ENCODE peak calls at places on chromosome 13, in six cellular contexts. One of them, this sample, is unnamed.
A peak's percentile ranks its signal among the peaks of the same experiment; 100 is the strongest.

GRCh38 chr13:47901451-47901850 is 99.6 kb downstream of the SUCLA2 start:
- DNase-seq in BJ: peak; percentile 26
- DNase-seq in GM10248: no peak
- DNase-seq in SK-N-SH: no peak
- DNase-seq in dorsolateral prefrontal cortex: no peak
- DNase-seq in colonic mucosa: no peak
- DNase-seq in this sample: no peak

GRCh38 chr13:72864142-72865035 is 82.5 kb downstream of the PIBF1 start:
- DNase-seq in BJ: peak; percentile 32
- DNase-seq in dorsolateral prefrontal cortex: no peak
- DNase-seq in GM10248: peak; percentile 30
- DNase-seq in SK-N-SH: no peak
- DNase-seq in colonic mucosa: no peak
- DNase-seq in this sample: no peak

GRCh38 chr13:50521750-50522149 is 321.7 kb downstream of the DLEU7 start:
- DNase-seq in BJ: no peak
- DNase-seq in dorsolateral prefrontal cortex: no peak
- DNase-seq in SK-N-SH: no peak
- DNase-seq in GM10248: no peak
- DNase-seq in colonic mucosa: no peak
- DNase-seq in this sample: no peak

GRCh38 chr13:33494596-33495214 is 209.2 kb upstream of the STARD13 start:
- DNase-seq in SK-N-SH: no peak
- DNase-seq in GM10248: no peak
- DNase-seq in dorsolateral prefrontal cortex: no peak
- DNase-seq in colonic mucosa: no peak
- DNase-seq in BJ: peak; percentile 46
- DNase-seq in this sample: no peak

GRCh38 chr13:109945206-109945960 is 159.0 kb upstream of the IRS2 start:
- DNase-seq in colonic mucosa: no peak
- DNase-seq in GM10248: no peak
- DNase-seq in SK-N-SH: no peak
- DNase-seq in dorsolateral prefrontal cortex: no peak
- DNase-seq in BJ: peak; percentile 91
- DNase-seq in this sample: no peak

GRCh38 chr13:89726690-89727435 is 1620.6 kb upstream of the MIR17HG start:
- DNase-seq in BJ: no peak
- DNase-seq in GM10248: no peak
- DNase-seq in dorsolateral prefrontal cortex: no peak
- DNase-seq in colonic mucosa: no peak
- DNase-seq in SK-N-SH: no peak
- DNase-seq in this sample: no peak

GRCh38 chr13:35789335-35790166 is 313.1 kb upstream of the MAB21L1 start:
- DNase-seq in colonic mucosa: no peak
- DNase-seq in SK-N-SH: no peak
- DNase-seq in GM10248: peak; percentile 18
- DNase-seq in BJ: no peak
- DNase-seq in dorsolateral prefrontal cortex: no peak
- DNase-seq in this sample: no peak

GRCh38 chr13:84654654-84655244 is 772.5 kb upstream of the SLITRK1 start:
- DNase-seq in SK-N-SH: no peak
- DNase-seq in GM10248: no peak
- DNase-seq in colonic mucosa: no peak
- DNase-seq in BJ: no peak
- DNase-seq in dorsolateral prefrontal cortex: no peak
- DNase-seq in this sample: no peak

GRCh38 chr13:70668293-70668692 is 560.0 kb upstream of the KLHL1 start:
- DNase-seq in SK-N-SH: no peak
- DNase-seq in GM10248: no peak
- DNase-seq in dorsolateral prefrontal cortex: no peak
- DNase-seq in colonic mucosa: no peak
- DNase-seq in BJ: no peak
- DNase-seq in this sample: no peak

GRCh38 chr13:82747331-82747730 is 1134.9 kb downstream of the SLITRK1 start:
- DNase-seq in SK-N-SH: no peak
- DNase-seq in colonic mucosa: no peak
- DNase-seq in GM10248: no peak
- DNase-seq in BJ: no peak
- DNase-seq in dorsolateral prefrontal cortex: no peak
- DNase-seq in this sample: no peak

GRCh38 chr13:76533251-76533650 is 353.0 kb downstream of the KCTD12 start:
- DNase-seq in BJ: no peak
- DNase-seq in GM10248: no peak
- DNase-seq in colonic mucosa: no peak
- DNase-seq in dorsolateral prefrontal cortex: no peak
- DNase-seq in SK-N-SH: no peak
- DNase-seq in this sample: no peak

GRCh38 chr13:87120476-87120875 is 550.7 kb upstream of the SLITRK5 start:
- DNase-seq in GM10248: no peak
- DNase-seq in colonic mucosa: no peak
- DNase-seq in SK-N-SH: no peak
- DNase-seq in dorsolateral prefrontal cortex: no peak
- DNase-seq in BJ: peak; percentile 9
- DNase-seq in this sample: no peak

GRCh38 chr13:103873725-103874124 is 807.5 kb upstream of the SLC10A2 start:
- DNase-seq in dorsolateral prefrontal cortex: no peak
- DNase-seq in colonic mucosa: no peak
- DNase-seq in BJ: no peak
- DNase-seq in GM10248: no peak
- DNase-seq in SK-N-SH: no peak
- DNase-seq in this sample: no peak

GRCh38 chr13:91167706-91168459 is 179.6 kb upstream of the MIR17HG start:
- DNase-seq in GM10248: no peak
- DNase-seq in SK-N-SH: no peak
- DNase-seq in BJ: no peak
- DNase-seq in dorsolateral prefrontal cortex: no peak
- DNase-seq in colonic mucosa: no peak
- DNase-seq in this sample: no peak

GRCh38 chr13:43087960-43088580 is 64.7 kb downstream of the DNAJC15 start:
- DNase-seq in dorsolateral prefrontal cortex: no peak
- DNase-seq in SK-N-SH: no peak
- DNase-seq in colonic mucosa: no peak
- DNase-seq in GM10248: no peak
- DNase-seq in BJ: no peak
- DNase-seq in this sample: no peak

GRCh38 chr13:46345400-46345799 is 41.7 kb downstream of the RUBCNL start:
- DNase-seq in SK-N-SH: no peak
- DNase-seq in BJ: no peak
- DNase-seq in colonic mucosa: no peak
- DNase-seq in dorsolateral prefrontal cortex: no peak
- DNase-seq in GM10248: no peak
- DNase-seq in this sample: no peak

GRCh38 chr13:46343279-46343949 is 43.6 kb downstream of the RUBCNL start:
- DNase-seq in BJ: no peak
- DNase-seq in GM10248: no peak
- DNase-seq in dorsolateral prefrontal cortex: no peak
- DNase-seq in SK-N-SH: no peak
- DNase-seq in colonic mucosa: no peak
- DNase-seq in this sample: no peak

GRCh38 chr13:46340631-46341111 is 46.4 kb downstream of the RUBCNL start:
- DNase-seq in BJ: no peak
- DNase-seq in colonic mucosa: no peak
- DNase-seq in SK-N-SH: no peak
- DNase-seq in dorsolateral prefrontal cortex: no peak
- DNase-seq in GM10248: no peak
- DNase-seq in this sample: no peak

GRCh38 chr13:46341112-46341711 is 45.8 kb downstream of the RUBCNL start:
- DNase-seq in dorsolateral prefrontal cortex: no peak
- DNase-seq in GM10248: peak; percentile 34
- DNase-seq in colonic mucosa: no peak
- DNase-seq in SK-N-SH: no peak
- DNase-seq in BJ: no peak
- DNase-seq in this sample: no peak

GRCh38 chr13:46342538-46342937 is 44.5 kb downstream of the RUBCNL start:
- DNase-seq in BJ: no peak
- DNase-seq in dorsolateral prefrontal cortex: no peak
- DNase-seq in GM10248: no peak
- DNase-seq in SK-N-SH: no peak
- DNase-seq in colonic mucosa: no peak
- DNase-seq in this sample: no peak
- TF ChIP-seq CTCF in BJ: no peak
- TF ChIP-seq CTCF in dorsolateral prefrontal cortex: no peak
- TF ChIP-seq CTCF in GM10248: no peak
- TF ChIP-seq CTCF in SK-N-SH: no peak
- TF ChIP-seq CTCF in colonic mucosa: no peak
- TF ChIP-seq CTCF in this sample: no peak

GRCh38 chr13:111531505-111531904 is 211.1 kb downstream of the TEX29 start:
- DNase-seq in dorsolateral prefrontal cortex: peak; percentile 44
- DNase-seq in colonic mucosa: no peak
- DNase-seq in BJ: no peak
- DNase-seq in SK-N-SH: no peak
- DNase-seq in GM10248: no peak
- DNase-seq in this sample: no peak
- TF ChIP-seq CTCF in dorsolateral prefrontal cortex: peak; percentile 58
- TF ChIP-seq CTCF in colonic mucosa: no peak
- TF ChIP-seq CTCF in BJ: no peak
- TF ChIP-seq CTCF in SK-N-SH: peak; percentile 20
- TF ChIP-seq CTCF in GM10248: no peak
- TF ChIP-seq CTCF in this sample: no peak

DNA sequence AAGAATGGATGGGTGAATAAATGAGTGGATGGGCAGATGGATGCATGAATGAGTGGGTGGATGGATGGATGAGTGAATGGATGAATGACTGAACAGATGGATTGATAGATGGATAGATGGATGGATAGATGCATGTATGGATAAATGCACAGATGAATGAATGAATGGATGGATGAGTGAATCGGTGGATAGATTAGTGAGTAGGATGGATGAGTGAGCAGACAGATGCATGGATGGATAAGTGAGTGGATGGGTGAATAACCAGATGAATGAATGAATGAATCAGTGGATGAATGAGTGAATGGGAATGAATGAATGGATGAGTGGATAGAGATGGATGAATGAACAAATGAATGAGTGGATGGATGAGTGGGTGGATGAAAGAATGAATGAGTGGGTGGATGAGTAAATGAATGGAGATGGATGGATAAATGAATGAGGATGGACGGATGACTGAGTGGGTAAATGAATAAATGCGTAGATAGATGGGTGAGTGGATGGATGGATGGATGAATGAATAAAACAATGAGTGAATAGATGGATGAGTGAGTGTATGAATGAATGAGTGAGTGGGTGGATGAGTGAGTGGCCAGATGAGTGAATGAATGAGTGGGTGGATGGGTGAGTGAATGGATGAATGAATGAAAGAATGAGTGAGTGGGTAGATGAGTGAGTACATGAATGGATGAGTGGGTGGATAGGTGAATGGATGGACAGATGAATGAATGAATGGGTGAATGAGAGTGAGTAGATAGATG is 13.0 kb downstream of the GAS6 start:
- DNase-seq in SK-N-SH: no peak
- DNase-seq in colonic mucosa: peak; percentile 2
- DNase-seq in BJ: no peak
- DNase-seq in GM10248: no peak
- DNase-seq in dorsolateral prefrontal cortex: no peak
- DNase-seq in this sample: no peak
- TF ChIP-seq CTCF in SK-N-SH: no peak
- TF ChIP-seq CTCF in colonic mucosa: no peak
- TF ChIP-seq CTCF in BJ: no peak
- TF ChIP-seq CTCF in GM10248: no peak
- TF ChIP-seq CTCF in dorsolateral prefrontal cortex: no peak
- TF ChIP-seq CTCF in this sample: no peak

GRCh38 chr13:30892966-30893365 is 13.1 kb upstream of the MEDAG start:
- DNase-seq in dorsolateral prefrontal cortex: no peak
- DNase-seq in colonic mucosa: no peak
- DNase-seq in GM10248: no peak
- DNase-seq in SK-N-SH: no peak
- DNase-seq in BJ: no peak
- DNase-seq in this sample: no peak
- TF ChIP-seq CTCF in dorsolateral prefrontal cortex: no peak
- TF ChIP-seq CTCF in colonic mucosa: no peak
- TF ChIP-seq CTCF in GM10248: no peak
- TF ChIP-seq CTCF in SK-N-SH: peak; percentile 62
- TF ChIP-seq CTCF in BJ: peak; percentile 70
- TF ChIP-seq CTCF in this sample: peak; percentile 34

DNA sequence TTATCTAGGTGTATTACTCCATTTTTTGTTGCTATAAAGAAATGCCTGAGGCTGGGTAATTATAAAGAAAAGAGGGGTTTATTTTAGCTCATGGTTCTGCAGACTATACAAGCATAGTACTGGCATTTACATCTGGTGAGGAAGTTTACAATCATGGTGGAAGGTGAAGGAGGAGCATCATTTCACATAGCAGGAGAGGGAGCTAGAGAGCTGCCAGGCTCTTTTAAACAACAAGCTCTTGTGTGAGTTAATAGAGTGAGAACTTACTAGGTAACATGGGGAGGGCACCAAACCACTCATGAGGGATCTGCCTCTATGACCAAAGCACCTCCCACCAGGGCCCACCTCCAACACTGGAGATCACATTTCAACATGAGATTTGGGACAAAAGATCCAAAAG is 221.7 kb upstream of the GPC6 start:
- DNase-seq in GM10248: no peak
- DNase-seq in colonic mucosa: no peak
- DNase-seq in SK-N-SH: no peak
- DNase-seq in dorsolateral prefrontal cortex: no peak
- DNase-seq in BJ: no peak
- DNase-seq in this sample: no peak
- TF ChIP-seq CTCF in GM10248: no peak
- TF ChIP-seq CTCF in colonic mucosa: no peak
- TF ChIP-seq CTCF in SK-N-SH: peak; percentile 35
- TF ChIP-seq CTCF in dorsolateral prefrontal cortex: no peak
- TF ChIP-seq CTCF in BJ: no peak
- TF ChIP-seq CTCF in this sample: no peak

DNA sequence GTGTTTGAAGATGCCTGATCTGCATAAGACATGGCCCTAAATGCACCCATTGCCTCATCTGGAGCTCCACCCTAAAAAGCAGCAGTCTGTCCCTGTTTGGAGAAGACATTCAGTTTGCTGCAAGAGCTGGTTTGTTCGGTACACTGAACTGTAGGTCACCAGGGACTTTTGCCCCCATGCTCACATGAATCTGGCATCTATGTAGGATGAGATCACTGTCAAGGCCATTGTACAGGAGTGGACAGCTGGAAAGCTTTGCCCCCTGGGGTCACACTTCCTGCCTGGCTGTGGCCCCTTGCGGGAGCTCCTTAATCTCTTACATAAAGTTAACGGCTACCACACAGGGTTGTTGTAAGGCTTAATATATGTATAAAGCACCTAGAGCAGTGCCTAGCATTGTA is 73.0 kb downstream of the IPO5 start:
- DNase-seq in dorsolateral prefrontal cortex: no peak
- DNase-seq in GM10248: no peak
- DNase-seq in SK-N-SH: no peak
- DNase-seq in BJ: no peak
- DNase-seq in colonic mucosa: no peak
- DNase-seq in this sample: no peak
- TF ChIP-seq CTCF in dorsolateral prefrontal cortex: no peak
- TF ChIP-seq CTCF in GM10248: no peak
- TF ChIP-seq CTCF in SK-N-SH: no peak
- TF ChIP-seq CTCF in BJ: no peak
- TF ChIP-seq CTCF in colonic mucosa: no peak
- TF ChIP-seq CTCF in this sample: no peak

DNA sequence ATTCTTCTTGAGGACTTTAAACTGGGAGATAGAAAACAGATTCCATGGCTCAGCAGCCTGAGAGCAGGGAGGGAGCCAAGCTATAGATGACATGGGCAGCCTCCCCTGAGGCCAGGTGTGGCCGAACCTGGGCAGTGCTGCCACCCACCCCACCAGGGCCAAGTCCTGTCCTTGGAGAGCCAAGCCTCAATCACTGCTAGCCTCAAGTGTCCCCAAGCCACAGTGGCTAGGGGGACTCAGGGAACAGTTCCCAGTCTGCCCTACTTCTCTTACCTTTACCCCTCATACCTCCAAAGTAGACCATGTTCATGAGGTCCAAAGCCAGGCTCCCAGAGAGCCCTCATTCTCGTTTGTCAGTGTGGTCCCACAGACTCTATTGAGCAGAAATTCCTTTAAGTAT is 8.1 kb downstream of the N4BP2L1 start:
- DNase-seq in dorsolateral prefrontal cortex: no peak
- DNase-seq in GM10248: no peak
- DNase-seq in BJ: no peak
- DNase-seq in SK-N-SH: no peak
- DNase-seq in colonic mucosa: no peak
- DNase-seq in this sample: no peak
- TF ChIP-seq CTCF in dorsolateral prefrontal cortex: no peak
- TF ChIP-seq CTCF in GM10248: no peak
- TF ChIP-seq CTCF in BJ: no peak
- TF ChIP-seq CTCF in SK-N-SH: no peak
- TF ChIP-seq CTCF in colonic mucosa: no peak
- TF ChIP-seq CTCF in this sample: no peak